ENCODE peak calls at places on chromosomes 13 and 19, in seven cellular contexts. P is fibroblast of lung; E is BJ; U is DMS79; M is hypothalamus; G is stimulated activated CD8-positive, alpha-beta memory T cell treated with anti-CD3 and anti-CD28 coated beads, Interleukin-4, amount 100 ng/mL, for 1 hour; S is renal cortical epithelial cell. L is an unnamed sample.

GRCh38 chr19:5705552-5705951 is 14.4 kb downstream of the LONP1 start:
- DNase-seq in U (no peak), P (no peak), S (no peak), M (no peak), E (no peak), G (no peak), L (peak)

GRCh38 chr19:55402509-55402908 is 5.1 kb downstream of the UBE2S start:
- DNase-seq in U (no peak), E (no peak), P (no peak), S (no peak), G (no peak), M (no peak), L (no peak)

GRCh38 chr13:26811636-26812035 is 51.0 kb upstream of the GPR12 start:
- DNase-seq in P (no peak), S (no peak), E (no peak), M (no peak), U (no peak), G (no peak), L (no peak)

GRCh38 chr19:49448432-49448786 is 3.2 kb downstream of the PIH1D1 start:
- DNase-seq in E (no peak), P (no peak), S (no peak), M (no peak), U (no peak), G (no peak), L (no peak)

GRCh38 chr19:2392366-2392765 is 32.3 kb downstream of the TMPRSS9 start:
- DNase-seq in P (no peak), S (no peak), G (no peak), U (no peak), M (no peak), E (no peak), L (no peak)

GRCh38 chr13:23921451-23921888 is 24.2 kb upstream of the C1QTNF9B start:
- DNase-seq in G (no peak), M (no peak), P (peak), U (no peak), S (peak), E (no peak), L (peak)

GRCh38 chr19:3984908-3985642 is at the start of gene EEF2:
- DNase-seq in S (peak), U (peak), M (peak), P (peak), G (peak), E (no peak), L (peak)

GRCh38 chr13:113489549-113490495 is 689 bp downstream of the DCUN1D2 start:
- DNase-seq in G (no peak), M (no peak), E (no peak), P (peak), U (peak), S (peak), L (peak)

GRCh38 chr19:42099336-42099925 is 23.5 kb downstream of the ZNF574 start:
- DNase-seq in E (no peak), S (no peak), P (no peak), U (no peak), G (no peak), M (no peak), L (peak)

GRCh38 chr19:45391871-45392665 is 12.8 kb downstream of the PPP1R13L start:
- DNase-seq in M (no peak), G (no peak), P (no peak), E (no peak), S (no peak), U (no peak), L (no peak)

GRCh38 chr19:8338835-8339234 is 4.2 kb downstream of the KANK3 start:
- DNase-seq in E (no peak), P (no peak), U (no peak), G (no peak), S (no peak), M (no peak), L (no peak)

GRCh38 chr13:98482476-98483444 is 94.1 kb downstream of the STK24 start:
- DNase-seq in G (no peak), U (peak), P (peak), E (no peak), S (peak), M (no peak), L (peak)

GRCh38 chr19:39411006-39411831 is 1.2 kb upstream of the PLEKHG2 start:
- DNase-seq in U (no peak), M (no peak), S (peak), P (peak), G (no peak), E (no peak), L (peak)

GRCh38 chr13:50400930-50401553 is 385.8 kb downstream of the KCNRG start:
- DNase-seq in S (peak), P (peak), U (no peak), E (peak), M (no peak), G (no peak), L (no peak)

GRCh38 chr13:75993823-75994222 is 357.7 kb downstream of the LMO7 start:
- DNase-seq in S (peak), E (no peak), P (no peak), U (no peak), M (no peak), G (no peak), L (no peak)

GRCh38 chr19:55537741-55538111 is 793 bp upstream of the SBK2 start:
- DNase-seq in S (no peak), E (no peak), P (peak), M (no peak), G (no peak), U (no peak), L (no peak)

GRCh38 chr19:4556574-4557185 is 2.8 kb downstream of the SEMA6B start:
- DNase-seq in U (no peak), E (no peak), S (no peak), P (no peak), M (no peak), G (no peak), L (no peak)

GRCh38 chr13:41546372-41547252 is 89.3 kb downstream of the RGCC start:
- DNase-seq in M (no peak), S (peak), P (peak), G (no peak), E (no peak), U (no peak), L (no peak)

GRCh38 chr13:36298535-36299068 is 988 bp upstream of the CCDC169 start:
- DNase-seq in M (no peak), S (peak), P (no peak), G (no peak), U (no peak), E (no peak), L (no peak)

GRCh38 chr13:41512441-41512840 is 55.1 kb downstream of the RGCC start:
- DNase-seq in S (no peak), U (no peak), M (no peak), G (no peak), P (no peak), E (no peak), L (no peak)

GRCh38 chr13:94678845-94679244 is 33.5 kb downstream of the SOX21 start:
- DNase-seq in M (no peak), E (no peak), S (no peak), P (no peak), U (no peak), G (no peak), L (no peak)

GRCh38 chr13:20461860-20462532 is 63.7 kb downstream of the CRYL1 start:
- DNase-seq in G (no peak), S (peak), P (peak), U (no peak), M (no peak), E (no peak), L (no peak)

GRCh38 chr13:99322297-99323103 is 15.3 kb upstream of the GPR183 start:
- DNase-seq in M (no peak), S (peak), G (no peak), E (peak), P (peak), U (no peak), L (no peak)

GRCh38 chr19:658916-659839 is 3.8 kb downstream of the RNF126 start:
- DNase-seq in S (no peak), G (no peak), U (no peak), P (peak), M (no peak), E (no peak), L (peak)